ENCODE peak calls at places on chromosomes 2 and 18, in four cellular contexts. One of them, this sample, is unnamed.

GRCh38 chr2:192288290-192288689 is 93.6 kb upstream of the TMEFF2 start:
- DNase-seq in fibroblast of lung: no peak
- DNase-seq in right atrium auricular region: no peak
- DNase-seq in BE2C: no peak
- DNase-seq in this sample: no peak

GRCh38 chr18:49017813-49018552 is 67.2 kb upstream of the SMAD7 start:
- DNase-seq in BE2C: no peak
- DNase-seq in right atrium auricular region: peak; percentile 18
- DNase-seq in fibroblast of lung: no peak
- DNase-seq in this sample: no peak

GRCh38 chr18:51278045-51278649 is 80.7 kb upstream of the MEX3C start:
- DNase-seq in right atrium auricular region: no peak
- DNase-seq in BE2C: peak; percentile 48
- DNase-seq in fibroblast of lung: no peak
- DNase-seq in this sample: no peak

GRCh38 chr2:238286551-238286950 is 1.9 kb downstream of the PER2 start:
- DNase-seq in right atrium auricular region: peak; percentile 85
- DNase-seq in BE2C: no peak
- DNase-seq in fibroblast of lung: peak; percentile 89
- DNase-seq in this sample: no peak

GRCh38 chr2:26542676-26543505 is 65.0 kb upstream of the OTOF start:
- DNase-seq in right atrium auricular region: no peak
- DNase-seq in fibroblast of lung: no peak
- DNase-seq in BE2C: no peak
- DNase-seq in this sample: no peak

GRCh38 chr18:67919316-67919715 is 402.8 kb upstream of the DSEL start:
- DNase-seq in BE2C: no peak
- DNase-seq in fibroblast of lung: peak; percentile 14
- DNase-seq in right atrium auricular region: no peak
- DNase-seq in this sample: no peak

GRCh38 chr2:74327205-74327604 is 16.0 kb downstream of the SLC4A5 start:
- DNase-seq in BE2C: no peak
- DNase-seq in fibroblast of lung: no peak
- DNase-seq in right atrium auricular region: no peak
- DNase-seq in this sample: no peak

GRCh38 chr18:48946329-48946835 is 4.4 kb downstream of the SMAD7 start:
- DNase-seq in fibroblast of lung: peak; percentile 90
- DNase-seq in BE2C: no peak
- DNase-seq in right atrium auricular region: no peak
- DNase-seq in this sample: no peak

GRCh38 chr18:62357079-62357719 is 32.1 kb downstream of the TNFRSF11A start:
- DNase-seq in right atrium auricular region: no peak
- DNase-seq in BE2C: no peak
- DNase-seq in fibroblast of lung: no peak
- DNase-seq in this sample: no peak

GRCh38 chr18:28767201-28767600 is 590.3 kb upstream of the CDH2 start:
- DNase-seq in fibroblast of lung: peak; percentile 17
- DNase-seq in right atrium auricular region: no peak
- DNase-seq in BE2C: no peak
- DNase-seq in this sample: no peak

GRCh38 chr18:24567199-24567598 is 106.8 kb downstream of the HRH4 start:
- DNase-seq in fibroblast of lung: peak; percentile 33
- DNase-seq in right atrium auricular region: no peak
- DNase-seq in BE2C: no peak
- DNase-seq in this sample: no peak

GRCh38 chr2:195251221-195251620 is 405.8 kb upstream of the SLC39A10 start:
- DNase-seq in right atrium auricular region: no peak
- DNase-seq in fibroblast of lung: no peak
- DNase-seq in BE2C: no peak
- DNase-seq in this sample: no peak

GRCh38 chr2:222451270-222451674 is 26.9 kb downstream of the SGPP2 start:
- DNase-seq in BE2C: no peak
- DNase-seq in fibroblast of lung: peak; percentile 7
- DNase-seq in right atrium auricular region: no peak
- DNase-seq in this sample: no peak

GRCh38 chr2:205975082-205975949 is 110.7 kb downstream of the INO80D start:
- DNase-seq in BE2C: no peak
- DNase-seq in right atrium auricular region: no peak
- DNase-seq in fibroblast of lung: peak; percentile 22
- DNase-seq in this sample: no peak

GRCh38 chr2:219045937-219046550 is 4.7 kb upstream of the CFAP65 start:
- DNase-seq in right atrium auricular region: no peak
- DNase-seq in BE2C: no peak
- DNase-seq in fibroblast of lung: peak; percentile 25
- DNase-seq in this sample: no peak

GRCh38 chr2:201795608-201796477 is 10.5 kb upstream of the CDK15 start:
- DNase-seq in fibroblast of lung: peak; percentile 65
- DNase-seq in right atrium auricular region: no peak
- DNase-seq in BE2C: peak; percentile 54
- DNase-seq in this sample: no peak

GRCh38 chr2:99201959-99202678 is 21.1 kb downstream of the MRPL30 start:
- DNase-seq in right atrium auricular region: no peak
- DNase-seq in BE2C: no peak
- DNase-seq in fibroblast of lung: no peak
- DNase-seq in this sample: no peak

GRCh38 chr2:176854878-176855277 is 357.7 kb upstream of the HNRNPA3 start:
- DNase-seq in right atrium auricular region: no peak
- DNase-seq in fibroblast of lung: no peak
- DNase-seq in BE2C: no peak
- DNase-seq in this sample: no peak

GRCh38 chr2:110667061-110667460 is 10.8 kb downstream of the BUB1 start:
- DNase-seq in BE2C: no peak
- DNase-seq in right atrium auricular region: no peak
- DNase-seq in fibroblast of lung: no peak
- DNase-seq in this sample: no peak

GRCh38 chr2:126839711-126840110 is 59.0 kb upstream of the TEX51 start:
- DNase-seq in fibroblast of lung: no peak
- DNase-seq in BE2C: no peak
- DNase-seq in right atrium auricular region: no peak
- DNase-seq in this sample: no peak

GRCh38 chr2:162221064-162221463 is 22.2 kb downstream of the FAP start:
- DNase-seq in fibroblast of lung: peak; percentile 55
- DNase-seq in right atrium auricular region: peak; percentile 80
- DNase-seq in BE2C: peak; percentile 39
- DNase-seq in this sample: no peak

GRCh38 chr2:214987261-214987660 is 151.2 kb downstream of the ABCA12 start:
- DNase-seq in right atrium auricular region: no peak
- DNase-seq in BE2C: no peak
- DNase-seq in fibroblast of lung: peak; percentile 36
- DNase-seq in this sample: no peak

GRCh38 chr2:161090401-161090800 is 69.8 kb upstream of the TANK start:
- DNase-seq in fibroblast of lung: no peak
- DNase-seq in right atrium auricular region: no peak
- DNase-seq in BE2C: no peak
- DNase-seq in this sample: no peak

GRCh38 chr18:824179-824578 is 12.1 kb upstream of the YES1 start:
- DNase-seq in BE2C: no peak
- DNase-seq in right atrium auricular region: no peak
- DNase-seq in fibroblast of lung: no peak
- DNase-seq in this sample: no peak

GRCh38 chr18:59919026-59919425 is 19.2 kb downstream of the PMAIP1 start:
- DNase-seq in fibroblast of lung: no peak
- DNase-seq in BE2C: no peak
- DNase-seq in right atrium auricular region: no peak
- DNase-seq in this sample: no peak

DNA sequence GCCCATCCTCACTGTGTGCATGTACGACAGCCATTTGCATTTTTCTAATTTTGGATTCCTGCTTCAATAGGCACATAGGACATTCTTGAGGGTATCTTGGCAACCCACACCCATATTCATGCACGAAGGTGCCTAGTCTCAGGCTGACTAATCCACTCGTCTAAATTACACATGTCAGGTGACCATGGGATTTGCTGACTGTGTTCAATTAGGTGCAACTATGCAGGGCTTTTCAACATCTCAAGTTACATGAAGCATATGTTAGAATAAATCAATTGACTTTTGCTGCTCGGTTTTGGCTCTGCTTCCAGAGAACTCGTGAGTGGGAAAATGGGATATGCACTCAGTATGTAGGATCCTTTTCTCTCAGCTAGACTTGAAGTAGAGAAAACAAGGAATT is 249.7 kb downstream of the SP3 start:
- DNase-seq in fibroblast of lung: peak; percentile 45
- DNase-seq in BE2C: no peak
- DNase-seq in right atrium auricular region: no peak
- DNase-seq in this sample: no peak
- TF ChIP-seq CTCF in fibroblast of lung: no peak
- TF ChIP-seq CTCF in BE2C: no peak
- TF ChIP-seq CTCF in right atrium auricular region: no peak
- TF ChIP-seq CTCF in this sample: no peak

GRCh38 chr18:1914489-1914888 is 656.8 kb downstream of the METTL4 start:
- DNase-seq in fibroblast of lung: peak; percentile 9
- DNase-seq in right atrium auricular region: no peak
- DNase-seq in BE2C: no peak
- DNase-seq in this sample: no peak
- TF ChIP-seq CTCF in fibroblast of lung: no peak
- TF ChIP-seq CTCF in right atrium auricular region: no peak
- TF ChIP-seq CTCF in BE2C: peak; percentile 3
- TF ChIP-seq CTCF in this sample: no peak

GRCh38 chr2:118301248-118301647 is 213.0 kb downstream of the INSIG2 start:
- DNase-seq in BE2C: no peak
- DNase-seq in fibroblast of lung: no peak
- DNase-seq in right atrium auricular region: no peak
- DNase-seq in this sample: no peak
- TF ChIP-seq CTCF in BE2C: no peak
- TF ChIP-seq CTCF in fibroblast of lung: no peak
- TF ChIP-seq CTCF in right atrium auricular region: no peak
- TF ChIP-seq CTCF in this sample: no peak

GRCh38 chr18:6819332-6819731 is 89.8 kb downstream of the ARHGAP28 start:
- DNase-seq in BE2C: no peak
- DNase-seq in right atrium auricular region: no peak
- DNase-seq in fibroblast of lung: no peak
- DNase-seq in this sample: no peak
- TF ChIP-seq CTCF in BE2C: no peak
- TF ChIP-seq CTCF in right atrium auricular region: no peak
- TF ChIP-seq CTCF in fibroblast of lung: no peak
- TF ChIP-seq CTCF in this sample: no peak

GRCh38 chr2:10480359-10480949 is 32.3 kb upstream of the ODC1 start:
- DNase-seq in BE2C: no peak
- DNase-seq in right atrium auricular region: no peak
- DNase-seq in fibroblast of lung: no peak
- DNase-seq in this sample: no peak
- TF ChIP-seq CTCF in BE2C: no peak
- TF ChIP-seq CTCF in right atrium auricular region: no peak
- TF ChIP-seq CTCF in fibroblast of lung: no peak
- TF ChIP-seq CTCF in this sample: no peak

GRCh38 chr2:186589733-186590537 is at the start of gene ITGAV:
- DNase-seq in BE2C: peak; percentile 88
- DNase-seq in fibroblast of lung: peak; percentile 93
- DNase-seq in right atrium auricular region: peak; percentile 92
- DNase-seq in this sample: peak; percentile 91
- TF ChIP-seq CTCF in BE2C: no peak
- TF ChIP-seq CTCF in fibroblast of lung: no peak
- TF ChIP-seq CTCF in right atrium auricular region: no peak
- TF ChIP-seq CTCF in this sample: no peak